ENCODE peak calls at places on chromosome 11, in six cellular contexts. One of them, this sample, is unnamed.

GRCh38 chr11:60563553-60564235 is 48.5 kb downstream of the MS4A13 start:
- DNase-seq in neural crest cell: no peak
- DNase-seq in left ventricle myocardium inferior: no peak
- DNase-seq in stimulated activated CD8-positive, alpha-beta memory T cell treated with anti-CD3 and anti-CD28 coated beads, Interleukin-15, amount 100 ng/mL, for 48 hours: no peak
- DNase-seq in natural killer cell treated with Interleukin-12 subunit alpha and Interleukin-12 subunit beta and Interleukin-15 and Interleukin-18, amount 100 ng/mL, for 72 hours: no peak
- DNase-seq in Kasumi-1: no peak
- DNase-seq in this sample: no peak

GRCh38 chr11:2929511-2929879 is 275 bp upstream of the PHLDA2 start:
- DNase-seq in neural crest cell: no peak
- DNase-seq in left ventricle myocardium inferior: no peak
- DNase-seq in stimulated activated CD8-positive, alpha-beta memory T cell treated with anti-CD3 and anti-CD28 coated beads, Interleukin-15, amount 100 ng/mL, for 48 hours: peak; percentile 39
- DNase-seq in natural killer cell treated with Interleukin-12 subunit alpha and Interleukin-12 subunit beta and Interleukin-15 and Interleukin-18, amount 100 ng/mL, for 72 hours: peak; percentile 90
- DNase-seq in Kasumi-1: no peak
- DNase-seq in this sample: no peak

GRCh38 chr11:67665537-67666302 is 8.7 kb downstream of the ALDH3B2 start:
- DNase-seq in neural crest cell: no peak
- DNase-seq in left ventricle myocardium inferior: no peak
- DNase-seq in stimulated activated CD8-positive, alpha-beta memory T cell treated with anti-CD3 and anti-CD28 coated beads, Interleukin-15, amount 100 ng/mL, for 48 hours: no peak
- DNase-seq in natural killer cell treated with Interleukin-12 subunit alpha and Interleukin-12 subunit beta and Interleukin-15 and Interleukin-18, amount 100 ng/mL, for 72 hours: no peak
- DNase-seq in Kasumi-1: no peak
- DNase-seq in this sample: no peak

GRCh38 chr11:73480677-73481076 is 104.5 kb downstream of the RELT start:
- DNase-seq in neural crest cell: no peak
- DNase-seq in left ventricle myocardium inferior: no peak
- DNase-seq in stimulated activated CD8-positive, alpha-beta memory T cell treated with anti-CD3 and anti-CD28 coated beads, Interleukin-15, amount 100 ng/mL, for 48 hours: no peak
- DNase-seq in natural killer cell treated with Interleukin-12 subunit alpha and Interleukin-12 subunit beta and Interleukin-15 and Interleukin-18, amount 100 ng/mL, for 72 hours: no peak
- DNase-seq in Kasumi-1: no peak
- DNase-seq in this sample: no peak

GRCh38 chr11:125250316-125250870 is 85.8 kb downstream of the PKNOX2 start:
- DNase-seq in neural crest cell: no peak
- DNase-seq in left ventricle myocardium inferior: no peak
- DNase-seq in stimulated activated CD8-positive, alpha-beta memory T cell treated with anti-CD3 and anti-CD28 coated beads, Interleukin-15, amount 100 ng/mL, for 48 hours: no peak
- DNase-seq in natural killer cell treated with Interleukin-12 subunit alpha and Interleukin-12 subunit beta and Interleukin-15 and Interleukin-18, amount 100 ng/mL, for 72 hours: peak; percentile 48
- DNase-seq in Kasumi-1: no peak
- DNase-seq in this sample: no peak

GRCh38 chr11:121295246-121296007 is 2.9 kb downstream of the SC5D start:
- DNase-seq in neural crest cell: no peak
- DNase-seq in left ventricle myocardium inferior: no peak
- DNase-seq in stimulated activated CD8-positive, alpha-beta memory T cell treated with anti-CD3 and anti-CD28 coated beads, Interleukin-15, amount 100 ng/mL, for 48 hours: no peak
- DNase-seq in natural killer cell treated with Interleukin-12 subunit alpha and Interleukin-12 subunit beta and Interleukin-15 and Interleukin-18, amount 100 ng/mL, for 72 hours: no peak
- DNase-seq in Kasumi-1: no peak
- DNase-seq in this sample: no peak

GRCh38 chr11:104523611-104524010 is 359.7 kb upstream of the PDGFD start:
- DNase-seq in neural crest cell: no peak
- DNase-seq in left ventricle myocardium inferior: no peak
- DNase-seq in stimulated activated CD8-positive, alpha-beta memory T cell treated with anti-CD3 and anti-CD28 coated beads, Interleukin-15, amount 100 ng/mL, for 48 hours: no peak
- DNase-seq in natural killer cell treated with Interleukin-12 subunit alpha and Interleukin-12 subunit beta and Interleukin-15 and Interleukin-18, amount 100 ng/mL, for 72 hours: no peak
- DNase-seq in Kasumi-1: no peak
- DNase-seq in this sample: no peak

GRCh38 chr11:35943761-35944502 is at the start of gene LDLRAD3:
- DNase-seq in neural crest cell: peak; percentile 76
- DNase-seq in left ventricle myocardium inferior: peak; percentile 76
- DNase-seq in stimulated activated CD8-positive, alpha-beta memory T cell treated with anti-CD3 and anti-CD28 coated beads, Interleukin-15, amount 100 ng/mL, for 48 hours: peak; percentile 28
- DNase-seq in natural killer cell treated with Interleukin-12 subunit alpha and Interleukin-12 subunit beta and Interleukin-15 and Interleukin-18, amount 100 ng/mL, for 72 hours: peak; percentile 77
- DNase-seq in Kasumi-1: peak; percentile 80
- DNase-seq in this sample: peak; percentile 69

GRCh38 chr11:110711448-110711775 is 825 bp downstream of the ARHGAP20 start:
- DNase-seq in neural crest cell: no peak
- DNase-seq in left ventricle myocardium inferior: no peak
- DNase-seq in stimulated activated CD8-positive, alpha-beta memory T cell treated with anti-CD3 and anti-CD28 coated beads, Interleukin-15, amount 100 ng/mL, for 48 hours: no peak
- DNase-seq in natural killer cell treated with Interleukin-12 subunit alpha and Interleukin-12 subunit beta and Interleukin-15 and Interleukin-18, amount 100 ng/mL, for 72 hours: no peak
- DNase-seq in Kasumi-1: no peak
- DNase-seq in this sample: no peak

GRCh38 chr11:21761000-21761399 is 431.9 kb upstream of the ANO5 start:
- DNase-seq in neural crest cell: no peak
- DNase-seq in left ventricle myocardium inferior: no peak
- DNase-seq in stimulated activated CD8-positive, alpha-beta memory T cell treated with anti-CD3 and anti-CD28 coated beads, Interleukin-15, amount 100 ng/mL, for 48 hours: no peak
- DNase-seq in natural killer cell treated with Interleukin-12 subunit alpha and Interleukin-12 subunit beta and Interleukin-15 and Interleukin-18, amount 100 ng/mL, for 72 hours: no peak
- DNase-seq in Kasumi-1: no peak
- DNase-seq in this sample: no peak

GRCh38 chr11:10480026-10480425 is 25.0 kb downstream of the AMPD3 start:
- DNase-seq in neural crest cell: no peak
- DNase-seq in left ventricle myocardium inferior: no peak
- DNase-seq in stimulated activated CD8-positive, alpha-beta memory T cell treated with anti-CD3 and anti-CD28 coated beads, Interleukin-15, amount 100 ng/mL, for 48 hours: no peak
- DNase-seq in natural killer cell treated with Interleukin-12 subunit alpha and Interleukin-12 subunit beta and Interleukin-15 and Interleukin-18, amount 100 ng/mL, for 72 hours: no peak
- DNase-seq in Kasumi-1: no peak
- DNase-seq in this sample: no peak